ENCODE peak calls at places on chromosomes 3 and 15, in eight cellular contexts. C is heart left ventricle, U is ovary, O is right atrium auricular region, H is astrocyte, L is pancreas, Q is GM23338, K is WERI-Rb-1. F is an unnamed sample. For H3K36me3, the result is how much of the 10 kb centered on the place peaks cover.

GRCh38 chr15:77853910-77854309 is 221.2 kb upstream of the LINGO1 start:
- DNase-seq in L (no peak), C (no peak), U (peak), K (no peak), O (no peak), Q (no peak), H (no peak), F (no peak)

GRCh38 chr3:150447631-150448465 is 39.8 kb downstream of the TSC22D2 start:
- DNase-seq in Q (no peak), K (no peak), U (no peak), C (no peak), H (peak), O (no peak), L (no peak), F (no peak)

GRCh38 chr3:141047168-141047567 is 4.0 kb upstream of the SPSB4 start:
- DNase-seq in C (no peak), U (no peak), K (no peak), O (no peak), H (no peak), Q (no peak), L (no peak), F (no peak)

GRCh38 chr3:136644200-136644599 is 108.0 kb downstream of the STAG1 start:
- DNase-seq in O (no peak), C (no peak), H (no peak), U (no peak), L (no peak), K (no peak), Q (no peak), F (no peak)

GRCh38 chr15:68190048-68190447 is 15.1 kb downstream of the CALML4 start:
- DNase-seq in H (no peak), K (no peak), L (no peak), C (no peak), O (no peak), Q (no peak), U (no peak), F (no peak)

GRCh38 chr3:166554006-166554405 is 716.8 kb upstream of the BCHE start:
- DNase-seq in K (no peak), L (no peak), C (no peak), H (peak), O (no peak), Q (no peak), U (no peak), F (no peak)

GRCh38 chr3:23859012-23859743 is 53.4 kb downstream of the UBE2E1 start:
- DNase-seq in U (no peak), L (no peak), O (no peak), C (peak), Q (no peak), K (peak), H (no peak), F (peak)

GRCh38 chr3:139577899-139578298 is 38.4 kb upstream of the RBP1 start:
- DNase-seq in Q (peak), H (no peak), U (no peak), O (no peak), C (no peak), K (no peak), L (no peak), F (no peak)

GRCh38 chr15:80970018-80970657 is 19.5 kb downstream of the MESD start:
- DNase-seq in C (peak), Q (peak), K (peak), O (peak), H (no peak), U (peak), L (peak), F (no peak)

GRCh38 chr15:68717952-68718351 is 102.7 kb downstream of the ANP32A start:
- DNase-seq in Q (no peak), C (no peak), O (no peak), K (no peak), L (no peak), H (no peak), U (no peak), F (no peak)

GRCh38 chr3:110684436-110684835 is 387.2 kb upstream of the NECTIN3 start:
- DNase-seq in Q (no peak), H (no peak), U (no peak), L (no peak), O (no peak), K (no peak), C (no peak), F (no peak)

GRCh38 chr15:49473031-49473430 is 50.0 kb downstream of the FGF7 start:
- DNase-seq in H (no peak), L (no peak), K (no peak), Q (no peak), U (no peak), O (no peak), C (no peak), F (no peak)

GRCh38 chr15:34365073-34365825 is 1.7 kb downstream of the LPCAT4 start:
- DNase-seq in L (no peak), C (peak), H (peak), Q (peak), U (no peak), O (no peak), K (no peak), F (no peak)

GRCh38 chr3:119240101-119240581 is 537 bp downstream of the B4GALT4 start:
- DNase-seq in K (no peak), L (no peak), O (no peak), H (no peak), Q (peak), U (no peak), C (peak), F (peak)

GRCh38 chr3:183536238-183536880 is 19.1 kb downstream of the KLHL6 start:
- DNase-seq in H (no peak), L (no peak), Q (no peak), U (no peak), C (no peak), K (no peak), O (no peak), F (no peak)

GRCh38 chr3:128274837-128275236 is 121.6 kb downstream of the EEFSEC start:
- DNase-seq in K (no peak), L (no peak), Q (no peak), C (no peak), O (no peak), H (peak), U (no peak), F (no peak)

GRCh38 chr15:86316699-86317378 is 237.2 kb downstream of the AGBL1 start:
- DNase-seq in U (no peak), L (no peak), K (no peak), O (no peak), C (no peak), Q (peak), H (no peak), F (peak)

GRCh38 chr3:123025642-123026521 is 1.7 kb downstream of the SEMA5B start:
- DNase-seq in H (no peak), K (no peak), C (peak), Q (peak), O (no peak), U (peak), L (peak), F (no peak)

GRCh38 chr15:80547264-80547663 is 143.1 kb downstream of the ARNT2 start:
- DNase-seq in H (no peak), O (no peak), L (no peak), K (no peak), Q (no peak), U (no peak), C (no peak), F (no peak)

GRCh38 chr15:38299216-38299615 is 46.6 kb downstream of the SPRED1 start:
- DNase-seq in L (no peak), K (no peak), U (no peak), H (peak), Q (no peak), C (no peak), O (no peak), F (no peak)

GRCh38 chr15:70141376-70142071 is 43.8 kb upstream of the TLE3 start:
- DNase-seq in C (no peak), K (no peak), O (no peak), H (no peak), Q (no peak), L (no peak), U (no peak), F (no peak)

GRCh38 chr3:178947738-178948137 is 123.9 kb downstream of the ZMAT3 start:
- DNase-seq in Q (peak), C (no peak), H (no peak), K (no peak), O (no peak), L (no peak), U (no peak), F (no peak)

GRCh38 chr3:139202226-139202958 is 141.4 kb upstream of the MRPS22 start:
- DNase-seq in H (no peak), C (peak), U (no peak), O (no peak), Q (peak), K (peak), L (peak), F (no peak)

GRCh38 chr3:128009952-128010846 is 42.0 kb upstream of the SEC61A1 start:
- DNase-seq in C (no peak), U (no peak), L (no peak), O (no peak), H (peak), Q (no peak), K (no peak), F (no peak)

GRCh38 chr3:38637906-38638305 is 11.6 kb downstream of the SCN5A start:
- DNase-seq in H (no peak), L (no peak), C (no peak), U (no peak), Q (peak), K (no peak), O (no peak), F (no peak)

GRCh38 chr3:112293368-112294321 is at the start of gene SLC9C1:
- DNase-seq in C (no peak), O (no peak), L (peak), Q (peak), H (peak), U (no peak), K (peak), F (peak)

GRCh38 chr3:111803123-111803593 is 55.9 kb upstream of the PHLDB2 start:
- DNase-seq in L (peak), H (peak), O (peak), K (no peak), Q (no peak), U (peak), C (peak), F (peak)

GRCh38 chr3:152497457-152497856 is 228.7 kb downstream of the MBNL1 start:
- DNase-seq in O (no peak), K (no peak), U (no peak), C (no peak), L (no peak), H (no peak), Q (no peak), F (no peak)

GRCh38 chr3:80564391-80564790 is 796.6 kb upstream of the ROBO1 start:
- DNase-seq in L (no peak), C (no peak), U (no peak), H (no peak), Q (no peak), K (no peak), O (no peak), F (no peak)

GRCh38 chr15:101439285-101439919 is 50.1 kb downstream of the PCSK6 start:
- DNase-seq in O (peak), U (no peak), H (peak), C (no peak), K (no peak), Q (no peak), L (no peak), F (no peak)

GRCh38 chr3:100427694-100428093 is 26.4 kb downstream of the LNP1 start:
- DNase-seq in H (peak), L (no peak), O (no peak), Q (no peak), U (no peak), C (no peak), K (no peak), F (no peak)

GRCh38 chr15:100112636-100113305 is 229.0 kb downstream of the ADAMTS17 start:
- DNase-seq in L (no peak), O (no peak), U (no peak), H (no peak), C (no peak), Q (no peak), K (no peak), F (peak)

GRCh38 chr3:159929181-159929893 is 59.3 kb upstream of the IL12A start:
- DNase-seq in C (no peak), Q (peak), O (no peak), H (peak), K (no peak), L (no peak), U (no peak), F (no peak)

GRCh38 chr3:134905647-134905935 is 110.5 kb downstream of the EPHB1 start:
- DNase-seq in L (no peak), H (no peak), C (no peak), Q (no peak), U (no peak), K (no peak), O (no peak), F (no peak)

GRCh38 chr3:43583481-43583880 is 38.3 kb downstream of the ANO10 start:
- DNase-seq in Q (peak), L (no peak), K (peak), H (no peak), O (no peak), C (no peak), U (no peak), F (no peak)
- TF ChIP-seq CTCF in Q (peak), L (no peak), K (peak), H (no peak), O (no peak), C (no peak), U (no peak), F (no peak)

GRCh38 chr15:43433160-43433559 is 59.8 kb downstream of the TP53BP1 start:
- DNase-seq in U (no peak), L (no peak), O (no peak), H (peak), C (no peak), K (no peak), Q (no peak), F (no peak)
- H3K36me3 ChIP-seq in U (under half), L (under half), O (under half), H (under half), C (half or more), K (half or more), Q (under half), F (under half)

GRCh38 chr15:84714372-84714771 is 1.6 kb downstream of the SEC11A start:
- DNase-seq in C (no peak), K (no peak), O (no peak), Q (no peak), U (no peak), L (no peak), H (no peak), F (no peak)
- H3K4me3 ChIP-seq in C (peak), K (peak), O (no peak), Q (peak), U (no peak), L (no peak), H (peak), F (peak)

DNA sequence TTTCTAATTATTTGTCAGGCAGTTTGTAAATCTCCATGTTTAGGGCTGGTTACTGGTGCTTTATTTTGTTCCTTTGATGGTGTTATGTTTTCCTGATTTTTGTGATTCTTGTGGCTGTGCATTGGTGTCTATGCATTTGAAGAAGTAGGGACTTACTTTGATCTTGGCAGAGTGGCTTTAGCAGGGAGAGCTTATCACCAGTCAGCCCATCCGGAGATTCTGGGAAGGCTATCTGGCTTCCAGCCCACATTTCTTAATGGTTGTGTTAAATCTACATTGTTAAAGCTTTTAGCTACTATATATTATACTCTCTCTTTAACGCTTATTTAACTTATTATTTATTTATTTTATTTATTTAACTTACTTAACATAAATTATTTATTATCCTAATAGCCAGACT is 35.1 kb downstream of the FBXL2 start:
- DNase-seq in L (no peak), O (no peak), H (peak), C (no peak), Q (no peak), U (no peak), K (no peak), F (no peak)
- TF ChIP-seq CTCF in L (no peak), O (no peak), H (no peak), C (no peak), Q (no peak), U (no peak), K (no peak), F (no peak)

DNA sequence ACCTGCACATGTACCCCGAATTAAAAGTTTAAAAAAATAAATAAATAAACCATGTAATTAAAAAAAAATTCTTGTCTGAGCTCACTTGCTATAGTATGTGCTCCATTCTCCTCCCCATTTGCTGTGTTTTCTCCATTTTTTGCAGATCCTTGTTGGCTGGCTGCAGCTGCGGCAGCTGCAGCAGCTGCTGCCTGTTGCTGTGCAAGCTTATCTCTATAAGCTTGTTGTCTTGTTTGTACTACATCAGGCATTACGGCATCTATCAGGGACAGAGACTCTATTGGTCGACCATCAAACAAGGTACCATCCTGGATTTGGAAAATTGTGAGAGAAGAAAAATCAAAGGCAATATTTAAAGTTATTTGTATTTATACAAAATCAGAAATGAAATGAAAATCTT is 145.9 kb downstream of the TBL1XR1 start:
- DNase-seq in C (no peak), Q (no peak), U (no peak), H (no peak), K (no peak), O (no peak), L (no peak), F (no peak)
- H3K36me3 ChIP-seq in C (half or more), Q (under half), U (under half), H (under half), K (half or more), O (under half), L (under half), F (under half)

DNA sequence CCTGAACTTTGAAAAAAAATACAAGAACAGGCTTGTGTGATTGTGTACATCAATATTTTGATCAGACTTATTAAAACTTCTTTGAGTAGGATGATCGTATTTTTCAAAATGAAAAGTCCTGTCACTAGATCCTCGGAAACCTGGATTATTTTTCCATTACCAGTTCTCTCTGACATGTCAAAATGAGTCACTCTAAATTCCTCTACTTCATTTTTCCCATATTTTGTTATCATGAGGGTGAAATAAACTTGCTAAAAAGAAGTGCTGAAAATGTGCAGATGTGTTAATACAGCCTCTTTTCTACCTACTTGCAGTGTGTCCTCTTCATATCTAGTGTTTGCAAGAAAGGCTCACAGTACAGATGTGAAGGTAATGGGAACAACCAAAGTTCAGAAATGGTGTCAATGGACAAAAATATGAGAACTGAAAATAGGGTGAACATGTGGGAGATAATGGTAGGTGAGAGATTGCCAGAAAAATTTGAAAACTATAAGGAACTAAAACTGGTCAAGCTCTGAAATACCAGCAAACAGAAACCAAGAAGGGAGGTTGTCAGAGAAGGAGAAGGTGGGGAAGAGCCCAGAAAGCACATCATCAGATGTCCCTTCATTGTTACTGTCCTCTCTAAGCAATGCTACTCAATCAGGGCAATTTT is 108.2 kb downstream of the EOMES start:
- DNase-seq in L (no peak), C (no peak), O (no peak), Q (no peak), H (peak), U (no peak), K (no peak), F (no peak)
- H3K4me3 ChIP-seq in L (no peak), C (no peak), O (no peak), Q (no peak), H (no peak), U (no peak), K (no peak), F (no peak)

GRCh38 chr15:74489518-74490338 is 28.8 kb upstream of the UBL7 start:
- DNase-seq in C (peak), O (no peak), K (peak), Q (peak), H (peak), L (peak), U (peak), F (no peak)

DNA sequence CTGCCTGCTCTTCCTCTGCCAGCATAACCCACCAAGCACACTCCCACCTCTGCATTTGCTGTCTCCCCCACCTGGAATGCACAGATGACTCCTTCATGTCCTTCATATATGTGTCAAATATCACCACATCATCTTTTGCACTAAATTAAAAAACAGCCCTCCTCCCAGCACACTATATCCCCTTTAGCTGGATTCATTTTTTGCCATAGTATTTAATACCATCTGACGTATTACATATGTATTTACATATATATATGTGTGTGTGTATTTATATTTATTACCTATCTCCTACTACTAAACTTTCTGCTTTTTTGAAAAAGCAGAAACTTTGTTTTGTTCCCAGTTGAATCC is 29.4 kb upstream of the UBL7 start:
- DNase-seq in C (no peak), U (no peak), K (no peak), O (no peak), L (no peak), H (no peak), Q (no peak), F (no peak)
- TF ChIP-seq CTCF in C (no peak), U (no peak), K (no peak), O (no peak), L (no peak), H (no peak), Q (no peak), F (no peak)

F was measured in tibial artery.